ENCODE peak calls at places on chromosome 22, in five cellular contexts. One of them, this sample, is unnamed.
A peak's percentile ranks its signal among the peaks of the same experiment; 100 is the strongest.

GRCh38 chr22:46072030-46072881 is 78.1 kb upstream of the PPARA start:
- DNase-seq in left kidney: peak; percentile 80
- DNase-seq in lower lobe of right lung: peak; percentile 89
- DNase-seq in ecto neural progenitor cell: no peak
- DNase-seq in Calu3: peak; percentile 60
- DNase-seq in this sample: peak; percentile 84

GRCh38 chr22:46239261-46240048 is 10.6 kb downstream of the CDPF1 start:
- DNase-seq in left kidney: no peak
- DNase-seq in lower lobe of right lung: no peak
- DNase-seq in ecto neural progenitor cell: no peak
- DNase-seq in Calu3: no peak
- DNase-seq in this sample: no peak

GRCh38 chr22:26547837-26548236 is 35.6 kb upstream of the TFIP11 start:
- DNase-seq in left kidney: no peak
- DNase-seq in lower lobe of right lung: no peak
- DNase-seq in ecto neural progenitor cell: no peak
- DNase-seq in Calu3: no peak
- DNase-seq in this sample: no peak

GRCh38 chr22:23525510-23525909 is 54.6 kb downstream of the IGLL1 start:
- DNase-seq in left kidney: no peak
- DNase-seq in lower lobe of right lung: peak; percentile 39
- DNase-seq in ecto neural progenitor cell: no peak
- DNase-seq in Calu3: no peak
- DNase-seq in this sample: no peak

GRCh38 chr22:44664149-44664548 is 37.9 kb upstream of the PRR5 start:
- DNase-seq in left kidney: peak; percentile 83
- DNase-seq in lower lobe of right lung: peak; percentile 63
- DNase-seq in ecto neural progenitor cell: no peak
- DNase-seq in Calu3: no peak
- DNase-seq in this sample: peak; percentile 56

GRCh38 chr22:19213496-19214473 is 35.2 kb upstream of the SLC25A1 start:
- DNase-seq in left kidney: peak; percentile 22
- DNase-seq in lower lobe of right lung: no peak
- DNase-seq in ecto neural progenitor cell: no peak
- DNase-seq in Calu3: no peak
- DNase-seq in this sample: peak; percentile 28

GRCh38 chr22:50098052-50098451 is 8.2 kb downstream of the MOV10L1 start:
- DNase-seq in left kidney: no peak
- DNase-seq in lower lobe of right lung: no peak
- DNase-seq in ecto neural progenitor cell: no peak
- DNase-seq in Calu3: no peak
- DNase-seq in this sample: no peak

GRCh38 chr22:17786435-17787158 is 12.3 kb upstream of the BID start:
- DNase-seq in left kidney: peak; percentile 62
- DNase-seq in lower lobe of right lung: peak; percentile 54
- DNase-seq in ecto neural progenitor cell: peak; percentile 85
- DNase-seq in Calu3: no peak
- DNase-seq in this sample: no peak

GRCh38 chr22:48693377-48694135 is 1134.1 kb downstream of the BRD1 start:
- DNase-seq in left kidney: no peak
- DNase-seq in lower lobe of right lung: peak; percentile 38
- DNase-seq in ecto neural progenitor cell: no peak
- DNase-seq in Calu3: no peak
- DNase-seq in this sample: no peak

GRCh38 chr22:40491990-40492631 is 121.7 kb downstream of the SGSM3 start:
- DNase-seq in left kidney: peak; percentile 33
- DNase-seq in lower lobe of right lung: no peak
- DNase-seq in ecto neural progenitor cell: no peak
- DNase-seq in Calu3: no peak
- DNase-seq in this sample: no peak

GRCh38 chr22:50481440-50482106 is at the start of gene ADM2:
- DNase-seq in left kidney: peak; percentile 68
- DNase-seq in lower lobe of right lung: peak; percentile 70
- DNase-seq in ecto neural progenitor cell: peak; percentile 82
- DNase-seq in Calu3: peak; percentile 72
- DNase-seq in this sample: no peak

GRCh38 chr22:45977003-45977395 is at the start of gene WNT7B:
- DNase-seq in left kidney: peak; percentile 68
- DNase-seq in lower lobe of right lung: peak; percentile 75
- DNase-seq in ecto neural progenitor cell: peak; percentile 61
- DNase-seq in Calu3: peak; percentile 84
- DNase-seq in this sample: no peak

GRCh38 chr22:27435839-27436581 is 365.5 kb downstream of the MN1 start:
- DNase-seq in left kidney: peak; percentile 90
- DNase-seq in lower lobe of right lung: no peak
- DNase-seq in ecto neural progenitor cell: peak; percentile 73
- DNase-seq in Calu3: no peak
- DNase-seq in this sample: no peak

GRCh38 chr22:49331878-49332277 is 495.8 kb downstream of the BRD1 start:
- DNase-seq in left kidney: no peak
- DNase-seq in lower lobe of right lung: peak; percentile 23
- DNase-seq in ecto neural progenitor cell: peak; percentile 32
- DNase-seq in Calu3: no peak
- DNase-seq in this sample: no peak